ENCODE peak calls at places on chromosomes 13 and 19, in seven cellular contexts. R is psoas muscle, X is HL-60, Q is IMR-90, O is heart right ventricle, U is breast epithelium, P is AG04450. S is an unnamed sample.
A peak's percentile ranks its signal among the peaks of the same experiment; 100 is the strongest.

GRCh38 chr19:29526730-29527499 is 1.1 kb downstream of the VSTM2B start:
- DNase-seq in P (no peak), O (no peak), X (no peak), Q (no peak), U (no peak), R (no peak), S (no peak)

GRCh38 chr19:19535311-19536191 is 2.5 kb upstream of the CILP2 start:
- DNase-seq in Q (no peak), P (no peak), X (no peak), O (no peak), R (no peak), U (no peak), S (no peak)

GRCh38 chr13:83716121-83716520 is 166.2 kb downstream of the SLITRK1 start:
- DNase-seq in O (no peak), P (no peak), R (no peak), U (no peak), Q (no peak), X (no peak), S (no peak)

GRCh38 chr13:21282065-21282464 is 105.6 kb downstream of the MRPL57 start:
- DNase-seq in X (no peak), Q (no peak), O (no peak), R (no peak), P (no peak), U (no peak), S (no peak)

GRCh38 chr13:42388326-42388725 is 116.4 kb downstream of the AKAP11 start:
- DNase-seq in Q (no peak), X (no peak), P (no peak), U (no peak), O (no peak), R (no peak), S (no peak)

GRCh38 chr19:27734496-27735220 is 1478.3 kb downstream of the UQCRFS1 start:
- DNase-seq in P (no peak), U (no peak), Q (no peak), R (no peak), O (no peak), X (no peak), S (no peak)

GRCh38 chr13:60412909-60413616 is 16.0 kb downstream of the TDRD3 start:
- DNase-seq in P (no peak), U (no peak), O (no peak), R (no peak), X (no peak), Q (no peak), S (no peak)

GRCh38 chr19:14138576-14139265 is 2.3 kb upstream of the ASF1B start:
- DNase-seq in Q (peak; percentile 78), X (no peak), P (no peak), R (no peak), O (no peak), U (no peak), S (no peak)

GRCh38 chr13:79989251-79989661 is 351.7 kb downstream of the SPRY2 start:
- DNase-seq in P (no peak), U (no peak), Q (peak; percentile 56), X (no peak), O (no peak), R (no peak), S (no peak)

GRCh38 chr13:68110178-68110768 is 880.1 kb upstream of the PCDH9 start:
- DNase-seq in P (no peak), R (no peak), O (no peak), Q (no peak), X (no peak), U (no peak), S (no peak)

GRCh38 chr19:57056972-57057371 is 62.8 kb upstream of the USP29 start:
- DNase-seq in O (no peak), Q (peak; percentile 11), X (no peak), P (peak; percentile 1), R (peak; percentile 29), U (no peak), S (no peak)

GRCh38 chr19:13262450-13262849 is 112.2 kb downstream of the IER2 start:
- DNase-seq in P (no peak), O (no peak), R (no peak), Q (peak; percentile 61), U (no peak), X (no peak), S (no peak)

GRCh38 chr13:80171096-80171495 is 169.8 kb downstream of the SPRY2 start:
- DNase-seq in X (no peak), O (no peak), R (no peak), Q (no peak), U (no peak), P (no peak), S (no peak)

GRCh38 chr19:996051-996838 is 4.0 kb upstream of the GRIN3B start:
- DNase-seq in R (no peak), P (no peak), O (no peak), U (peak; percentile 47), X (no peak), Q (peak; percentile 53), S (no peak)

GRCh38 chr19:42068361-42068755 is 1.6 kb downstream of the GRIK5 start:
- DNase-seq in R (no peak), U (no peak), P (no peak), Q (no peak), X (no peak), O (no peak), S (no peak)

GRCh38 chr13:112910616-112911280 is 58.3 kb upstream of the MCF2L start:
- DNase-seq in Q (no peak), O (no peak), P (no peak), U (no peak), R (no peak), X (no peak), S (peak; percentile 64)

GRCh38 chr13:112912726-112913440 is 56.1 kb upstream of the MCF2L start:
- DNase-seq in Q (no peak), P (no peak), X (no peak), R (no peak), U (no peak), O (no peak), S (no peak)

GRCh38 chr13:112911285-112911701 is 57.7 kb upstream of the MCF2L start:
- DNase-seq in X (no peak), U (no peak), Q (no peak), R (no peak), P (no peak), O (no peak), S (peak; percentile 54)

GRCh38 chr13:112910016-112910415 is 59.0 kb upstream of the MCF2L start:
- DNase-seq in X (no peak), Q (no peak), P (no peak), R (no peak), U (no peak), O (no peak), S (no peak)

GRCh38 chr13:112911883-112912282 is 57.1 kb upstream of the MCF2L start:
- DNase-seq in X (no peak), O (no peak), U (no peak), P (no peak), R (no peak), Q (no peak), S (no peak)
- H3K27ac ChIP-seq in X (no peak overlapping the region), O (no peak overlapping the region), U (no peak overlapping the region), P (no peak overlapping the region), R (no peak overlapping the region), Q (no peak overlapping the region), S (no peak overlapping the region)

DNA sequence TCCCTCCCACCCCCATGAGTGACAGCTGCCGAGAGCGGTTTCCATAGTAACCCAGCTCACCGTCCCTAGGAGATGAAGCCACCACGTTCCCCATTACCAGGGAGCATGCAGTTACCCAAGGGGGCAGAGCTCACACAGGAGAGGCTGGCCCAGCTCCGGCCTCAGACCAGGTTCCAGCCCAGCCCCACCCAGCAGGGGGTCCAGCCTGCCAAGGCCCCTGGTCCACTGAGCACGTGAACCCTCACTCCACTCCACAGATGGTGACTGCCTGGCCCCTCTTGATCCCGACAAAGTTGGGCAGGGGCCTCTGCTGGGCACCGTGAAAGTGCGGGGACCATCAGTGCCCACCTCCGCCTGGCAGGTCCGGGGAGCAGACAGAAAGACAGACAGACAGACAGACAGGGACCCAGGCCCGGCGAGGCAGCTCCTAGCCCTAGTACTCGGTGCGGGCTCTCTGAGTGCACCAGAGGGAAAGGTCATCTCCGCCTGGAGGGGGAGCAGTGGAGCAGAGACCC is 50.7 kb downstream of the CELF5 start:
- DNase-seq in R (no peak), X (no peak), O (no peak), P (no peak), Q (no peak), U (no peak), S (no peak)
- H3K27ac ChIP-seq in R (no peak overlapping the region), X (no peak overlapping the region), O (no peak overlapping the region), P (no peak overlapping the region), Q (no peak overlapping the region), U (no peak overlapping the region), S (no peak overlapping the region)

DNA sequence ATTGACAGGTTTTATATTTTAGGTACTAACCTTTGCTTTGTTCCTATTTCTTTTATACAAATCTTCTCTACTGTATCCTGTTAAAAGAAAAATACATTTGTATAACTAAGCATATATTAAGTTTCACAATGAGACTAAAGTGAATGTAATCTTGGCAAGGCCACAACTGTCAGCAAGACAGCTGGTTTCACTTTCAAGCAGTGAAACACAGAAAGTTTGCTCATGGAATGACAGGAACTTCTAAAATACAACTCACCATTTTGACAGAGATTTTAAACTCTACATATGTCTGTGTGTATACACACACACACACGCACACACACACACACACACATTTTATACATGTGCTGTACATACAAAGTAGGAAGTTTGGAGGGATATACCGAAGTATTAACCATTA is 53.3 kb downstream of the PARP4 start:
- DNase-seq in U (no peak), P (peak; percentile 75), X (no peak), Q (peak; percentile 90), R (no peak), O (no peak), S (no peak)
- H3K27ac ChIP-seq in U (no peak overlapping the region), P (no peak overlapping the region), X (no peak overlapping the region), Q (no peak overlapping the region), R (no peak overlapping the region), O (no peak overlapping the region), S (no peak overlapping the region)

DNA sequence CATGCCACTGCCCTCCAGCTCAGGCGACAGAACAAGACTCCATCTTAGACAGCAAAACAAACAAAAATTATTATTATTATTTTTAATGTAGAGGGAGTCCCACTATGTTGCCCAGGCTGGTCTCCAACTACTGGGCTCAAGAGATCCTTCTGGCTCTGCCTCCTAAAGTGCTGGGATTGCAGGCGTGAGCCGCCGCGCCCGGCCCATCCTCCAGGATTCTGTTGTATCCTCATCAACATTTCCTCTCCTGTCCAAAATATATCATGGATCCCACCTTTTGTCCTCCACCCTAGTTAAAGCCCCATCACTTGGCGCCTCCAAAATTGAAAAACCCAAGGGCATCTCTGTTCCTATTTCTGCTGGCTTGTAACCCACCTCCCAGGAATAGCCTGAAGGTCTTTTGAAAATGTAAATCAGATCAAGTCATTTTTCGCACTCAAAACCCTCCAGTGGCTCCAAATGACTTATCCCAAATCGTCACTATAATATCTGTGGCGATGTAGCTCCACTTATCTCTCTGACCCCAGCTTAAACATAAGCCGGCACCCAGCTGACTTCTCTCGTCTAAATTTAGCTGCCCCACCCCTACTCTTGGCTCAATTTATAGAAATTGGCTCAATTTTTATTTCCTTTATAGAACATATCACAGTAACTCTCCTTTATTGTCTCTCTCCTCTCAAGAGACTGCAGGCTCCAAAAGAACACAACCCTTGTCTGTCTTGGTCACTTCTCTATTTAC is 1.1 kb downstream of the ZNF784 start:
- DNase-seq in U (no peak), O (no peak), P (no peak), Q (no peak), X (no peak), R (no peak), S (no peak)
- H3K27ac ChIP-seq in U (peak overlapping the region; percentile 97), O (peak overlapping the region; percentile 85), P (no peak overlapping the region), Q (no peak overlapping the region), X (peak overlapping the region; percentile 15), R (peak overlapping the region; percentile 90), S (peak overlapping the region; percentile 4)

S was measured in suprapubic skin.